ENCODE peak calls at places on chromosomes 2 and 18, in nine cellular contexts. One of them, this sample, is unnamed.

GRCh38 chr2:134866498-134867099 is 28.2 kb downstream of the ACMSD start:
- DNase-seq in lower lobe of right lung: no peak
- DNase-seq in heart left ventricle: no peak
- DNase-seq in substantia nigra: no peak
- DNase-seq in mesenchymal stem cell: peak
- DNase-seq in HCT116: no peak
- DNase-seq in aorta: no peak
- DNase-seq in PC-9: no peak
- DNase-seq in tibial nerve: no peak
- DNase-seq in this sample: peak

GRCh38 chr2:6412533-6413085 is 453.1 kb downstream of the CMPK2 start:
- DNase-seq in heart left ventricle: no peak
- DNase-seq in aorta: no peak
- DNase-seq in mesenchymal stem cell: peak
- DNase-seq in tibial nerve: no peak
- DNase-seq in lower lobe of right lung: no peak
- DNase-seq in PC-9: no peak
- DNase-seq in substantia nigra: no peak
- DNase-seq in HCT116: no peak
- DNase-seq in this sample: peak

GRCh38 chr2:72893594-72894319 is 6.5 kb downstream of the SPR start:
- DNase-seq in lower lobe of right lung: no peak
- DNase-seq in tibial nerve: no peak
- DNase-seq in aorta: peak
- DNase-seq in mesenchymal stem cell: peak
- DNase-seq in PC-9: peak
- DNase-seq in HCT116: no peak
- DNase-seq in substantia nigra: no peak
- DNase-seq in heart left ventricle: peak
- DNase-seq in this sample: no peak

GRCh38 chr18:79507076-79507545 is 111.4 kb downstream of the NFATC1 start:
- DNase-seq in heart left ventricle: peak
- DNase-seq in PC-9: no peak
- DNase-seq in aorta: peak
- DNase-seq in mesenchymal stem cell: no peak
- DNase-seq in lower lobe of right lung: peak
- DNase-seq in substantia nigra: peak
- DNase-seq in tibial nerve: peak
- DNase-seq in HCT116: no peak
- DNase-seq in this sample: no peak

GRCh38 chr2:171964328-171964727 is 35.4 kb upstream of the METAP1D start:
- DNase-seq in aorta: no peak
- DNase-seq in substantia nigra: no peak
- DNase-seq in lower lobe of right lung: no peak
- DNase-seq in mesenchymal stem cell: no peak
- DNase-seq in PC-9: no peak
- DNase-seq in HCT116: no peak
- DNase-seq in tibial nerve: no peak
- DNase-seq in heart left ventricle: no peak
- DNase-seq in this sample: no peak

GRCh38 chr2:16726147-16726546 is 60.5 kb upstream of the CYRIA start:
- DNase-seq in PC-9: no peak
- DNase-seq in substantia nigra: no peak
- DNase-seq in mesenchymal stem cell: no peak
- DNase-seq in heart left ventricle: no peak
- DNase-seq in lower lobe of right lung: no peak
- DNase-seq in tibial nerve: no peak
- DNase-seq in aorta: no peak
- DNase-seq in HCT116: no peak
- DNase-seq in this sample: no peak

GRCh38 chr2:41907716-41908328 is 140.0 kb upstream of the PKDCC start:
- DNase-seq in PC-9: peak
- DNase-seq in tibial nerve: no peak
- DNase-seq in lower lobe of right lung: no peak
- DNase-seq in heart left ventricle: no peak
- DNase-seq in substantia nigra: no peak
- DNase-seq in aorta: no peak
- DNase-seq in mesenchymal stem cell: peak
- DNase-seq in HCT116: no peak
- DNase-seq in this sample: no peak

GRCh38 chr2:26400723-26401122 is 997 bp upstream of the DRC1 start:
- DNase-seq in mesenchymal stem cell: no peak
- DNase-seq in aorta: no peak
- DNase-seq in PC-9: no peak
- DNase-seq in lower lobe of right lung: no peak
- DNase-seq in substantia nigra: no peak
- DNase-seq in heart left ventricle: no peak
- DNase-seq in tibial nerve: no peak
- DNase-seq in HCT116: no peak
- DNase-seq in this sample: peak

GRCh38 chr2:157459486-157459885 is 15.6 kb upstream of the CYTIP start:
- DNase-seq in tibial nerve: no peak
- DNase-seq in mesenchymal stem cell: no peak
- DNase-seq in lower lobe of right lung: no peak
- DNase-seq in aorta: no peak
- DNase-seq in heart left ventricle: no peak
- DNase-seq in PC-9: no peak
- DNase-seq in HCT116: no peak
- DNase-seq in substantia nigra: no peak
- DNase-seq in this sample: no peak

GRCh38 chr2:108959401-108959800 is 29.6 kb downstream of the EDAR start:
- DNase-seq in aorta: no peak
- DNase-seq in mesenchymal stem cell: no peak
- DNase-seq in tibial nerve: no peak
- DNase-seq in substantia nigra: no peak
- DNase-seq in PC-9: no peak
- DNase-seq in lower lobe of right lung: no peak
- DNase-seq in HCT116: no peak
- DNase-seq in heart left ventricle: no peak
- DNase-seq in this sample: no peak

GRCh38 chr2:9167718-9168657 is 38.6 kb upstream of the ASAP2 start:
- DNase-seq in tibial nerve: no peak
- DNase-seq in PC-9: peak
- DNase-seq in heart left ventricle: no peak
- DNase-seq in substantia nigra: no peak
- DNase-seq in lower lobe of right lung: no peak
- DNase-seq in mesenchymal stem cell: no peak
- DNase-seq in HCT116: no peak
- DNase-seq in aorta: no peak
- DNase-seq in this sample: no peak

GRCh38 chr2:13252615-13253014 is 535.9 kb downstream of the TRIB2 start:
- DNase-seq in tibial nerve: no peak
- DNase-seq in heart left ventricle: no peak
- DNase-seq in PC-9: no peak
- DNase-seq in HCT116: no peak
- DNase-seq in mesenchymal stem cell: no peak
- DNase-seq in lower lobe of right lung: no peak
- DNase-seq in aorta: no peak
- DNase-seq in substantia nigra: no peak
- DNase-seq in this sample: no peak

GRCh38 chr18:26462304-26462703 is 86.0 kb downstream of the KCTD1 start:
- DNase-seq in mesenchymal stem cell: no peak
- DNase-seq in substantia nigra: no peak
- DNase-seq in PC-9: no peak
- DNase-seq in HCT116: no peak
- DNase-seq in aorta: no peak
- DNase-seq in heart left ventricle: no peak
- DNase-seq in tibial nerve: no peak
- DNase-seq in lower lobe of right lung: no peak
- DNase-seq in this sample: no peak
- H3K27ac ChIP-seq in mesenchymal stem cell: no peak
- H3K27ac ChIP-seq in substantia nigra: no peak
- H3K27ac ChIP-seq in PC-9: no peak
- H3K27ac ChIP-seq in HCT116: no peak
- H3K27ac ChIP-seq in aorta: no peak
- H3K27ac ChIP-seq in heart left ventricle: no peak
- H3K27ac ChIP-seq in tibial nerve: no peak
- H3K27ac ChIP-seq in lower lobe of right lung: no peak
- H3K27ac ChIP-seq in this sample: no peak

DNA sequence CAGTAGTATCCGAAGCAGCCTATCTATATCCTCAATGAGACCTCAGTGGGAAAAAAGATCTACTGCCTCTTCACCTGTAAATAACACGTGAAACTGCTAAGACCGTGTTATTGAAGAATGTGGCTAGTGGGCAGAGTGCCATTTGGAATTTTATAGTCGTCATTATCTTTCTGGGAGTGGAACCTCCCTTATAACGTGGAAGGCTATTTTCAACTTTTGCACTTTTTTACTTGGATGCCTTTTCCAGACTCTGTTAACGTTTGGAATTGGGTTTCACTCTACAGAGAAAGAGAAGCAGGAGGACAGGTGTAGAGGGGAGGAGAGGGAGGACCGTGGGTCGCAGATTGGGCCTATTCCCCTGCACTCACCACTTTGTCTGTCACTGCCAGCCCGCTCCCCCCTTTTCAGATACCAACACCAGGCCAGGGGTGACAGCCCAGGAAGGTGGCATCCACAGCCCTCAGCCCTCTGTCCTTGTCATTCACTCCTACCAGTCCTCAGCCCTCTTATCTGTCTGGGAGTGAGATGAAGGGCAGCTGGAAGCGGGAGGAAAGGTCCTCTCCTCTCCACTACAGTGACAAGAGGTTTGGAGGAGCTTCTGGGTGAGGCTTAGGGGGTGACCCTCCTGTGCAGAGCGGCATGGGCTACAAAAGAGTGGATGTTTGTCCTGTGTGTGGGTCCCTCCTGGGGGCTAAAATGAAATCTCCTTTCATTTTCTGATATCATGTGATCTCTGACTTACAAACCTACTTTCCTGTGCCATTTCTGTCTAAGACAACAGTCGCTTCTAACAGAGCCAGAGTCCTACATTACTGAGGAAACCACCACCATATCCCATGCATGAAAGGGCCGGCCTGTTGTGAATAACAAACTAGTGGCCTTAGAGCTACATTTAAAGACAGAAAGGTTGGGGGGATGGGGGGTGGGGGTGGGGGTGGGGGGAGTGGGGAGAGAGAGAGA is 23.9 kb upstream of the CEP68 start:
- DNase-seq in aorta: no peak
- DNase-seq in lower lobe of right lung: no peak
- DNase-seq in HCT116: no peak
- DNase-seq in heart left ventricle: no peak
- DNase-seq in mesenchymal stem cell: no peak
- DNase-seq in PC-9: no peak
- DNase-seq in substantia nigra: no peak
- DNase-seq in tibial nerve: no peak
- DNase-seq in this sample: no peak
- H3K27ac ChIP-seq in aorta: no peak
- H3K27ac ChIP-seq in lower lobe of right lung: peak
- H3K27ac ChIP-seq in HCT116: no peak
- H3K27ac ChIP-seq in heart left ventricle: no peak
- H3K27ac ChIP-seq in mesenchymal stem cell: no peak
- H3K27ac ChIP-seq in PC-9: no peak
- H3K27ac ChIP-seq in substantia nigra: no peak
- H3K27ac ChIP-seq in tibial nerve: no peak
- H3K27ac ChIP-seq in this sample: no peak

DNA sequence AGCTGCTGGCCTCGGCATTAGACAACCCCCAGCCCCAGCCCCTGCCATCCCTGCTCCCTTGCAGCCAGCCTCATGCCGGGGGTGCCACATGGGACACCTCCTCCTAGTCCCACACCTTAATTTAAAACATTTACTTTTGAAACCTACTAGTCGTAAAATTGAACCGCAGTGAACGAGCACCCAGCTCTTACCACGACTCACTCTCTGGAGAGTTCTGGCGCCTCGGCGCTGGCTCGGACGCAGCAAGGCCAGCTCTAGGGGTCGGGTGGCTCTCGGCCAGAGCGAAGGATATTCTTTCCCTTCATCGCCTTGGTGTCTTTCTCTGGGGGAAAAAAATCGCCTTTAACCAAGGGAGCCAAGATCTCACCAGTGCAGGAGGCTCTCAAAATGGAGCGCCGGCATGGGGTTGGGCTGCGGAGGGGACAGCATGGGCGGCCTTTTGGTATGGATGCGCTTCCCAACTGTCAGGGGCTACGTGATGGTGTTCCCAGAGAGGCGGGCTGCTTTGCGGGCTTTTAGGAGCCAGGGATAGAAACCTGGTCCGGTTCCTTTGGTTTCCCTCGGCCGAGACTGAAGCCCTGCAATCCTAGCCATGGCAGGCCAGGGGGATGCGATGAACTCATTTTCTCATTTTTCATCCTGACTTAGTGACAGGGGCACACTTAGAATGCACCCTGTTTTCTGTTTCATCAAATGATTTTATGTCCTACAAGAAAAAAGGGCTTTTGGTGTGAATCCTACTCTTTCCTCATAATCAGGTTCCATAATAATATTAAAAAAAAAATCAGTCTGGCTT is 2.0 kb downstream of the HPCAL1 start:
- DNase-seq in PC-9: no peak
- DNase-seq in heart left ventricle: no peak
- DNase-seq in mesenchymal stem cell: peak
- DNase-seq in substantia nigra: no peak
- DNase-seq in HCT116: no peak
- DNase-seq in aorta: no peak
- DNase-seq in tibial nerve: no peak
- DNase-seq in lower lobe of right lung: no peak
- DNase-seq in this sample: no peak
- H3K27ac ChIP-seq in PC-9: peak
- H3K27ac ChIP-seq in heart left ventricle: no peak
- H3K27ac ChIP-seq in mesenchymal stem cell: no peak
- H3K27ac ChIP-seq in substantia nigra: no peak
- H3K27ac ChIP-seq in HCT116: no peak
- H3K27ac ChIP-seq in aorta: no peak
- H3K27ac ChIP-seq in tibial nerve: peak
- H3K27ac ChIP-seq in lower lobe of right lung: peak
- H3K27ac ChIP-seq in this sample: no peak

GRCh38 chr2:52269696-52270485 is 1238.0 kb upstream of the NRXN1 start:
- DNase-seq in heart left ventricle: no peak
- DNase-seq in PC-9: no peak
- DNase-seq in substantia nigra: no peak
- DNase-seq in mesenchymal stem cell: peak
- DNase-seq in lower lobe of right lung: no peak
- DNase-seq in tibial nerve: no peak
- DNase-seq in HCT116: no peak
- DNase-seq in aorta: no peak
- DNase-seq in this sample: no peak

GRCh38 chr2:52264488-52264887 is 1232.6 kb upstream of the NRXN1 start:
- DNase-seq in substantia nigra: no peak
- DNase-seq in heart left ventricle: no peak
- DNase-seq in tibial nerve: no peak
- DNase-seq in mesenchymal stem cell: no peak
- DNase-seq in lower lobe of right lung: no peak
- DNase-seq in PC-9: no peak
- DNase-seq in HCT116: no peak
- DNase-seq in aorta: no peak
- DNase-seq in this sample: no peak

GRCh38 chr2:52260904-52261303 is 1229.0 kb upstream of the NRXN1 start:
- DNase-seq in tibial nerve: no peak
- DNase-seq in PC-9: no peak
- DNase-seq in heart left ventricle: no peak
- DNase-seq in HCT116: no peak
- DNase-seq in aorta: no peak
- DNase-seq in mesenchymal stem cell: peak
- DNase-seq in substantia nigra: no peak
- DNase-seq in lower lobe of right lung: no peak
- DNase-seq in this sample: no peak

DNA sequence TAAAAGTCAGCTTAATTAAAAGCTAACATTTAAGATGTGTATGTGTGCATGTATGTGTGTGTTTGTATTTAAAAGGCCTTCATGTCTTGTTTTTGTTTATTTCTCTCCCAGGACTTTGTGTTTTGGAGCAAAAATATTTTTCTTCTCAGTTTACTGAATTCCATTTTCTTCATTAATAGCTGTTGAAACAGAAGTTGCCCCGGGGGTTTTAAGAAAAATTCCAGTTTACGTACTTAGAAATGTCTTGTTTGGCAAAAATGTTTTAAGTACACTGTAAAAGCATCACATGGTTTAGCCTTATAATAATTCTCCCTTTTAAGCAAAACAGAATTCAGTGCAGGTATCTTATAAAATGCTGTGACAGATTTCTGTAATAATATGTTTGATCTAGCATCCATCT is 1233.0 kb upstream of the NRXN1 start:
- DNase-seq in heart left ventricle: no peak
- DNase-seq in mesenchymal stem cell: no peak
- DNase-seq in aorta: no peak
- DNase-seq in substantia nigra: no peak
- DNase-seq in lower lobe of right lung: no peak
- DNase-seq in tibial nerve: no peak
- DNase-seq in HCT116: no peak
- DNase-seq in PC-9: no peak
- DNase-seq in this sample: no peak
- H3K27ac ChIP-seq in heart left ventricle: no peak
- H3K27ac ChIP-seq in mesenchymal stem cell: no peak
- H3K27ac ChIP-seq in aorta: no peak
- H3K27ac ChIP-seq in substantia nigra: no peak
- H3K27ac ChIP-seq in lower lobe of right lung: no peak
- H3K27ac ChIP-seq in tibial nerve: no peak
- H3K27ac ChIP-seq in HCT116: no peak
- H3K27ac ChIP-seq in PC-9: no peak
- H3K27ac ChIP-seq in this sample: no peak

This sample was measured in epithelial cell of prostate.